ENCODE peak calls at places on chromosomes 4 and X, in seven cellular contexts. I is K562, F is fibroblast of lung, U is thoracic aorta, Y is Peyer's patch, L is ascending aorta, H is cardiac muscle cell. G is an unnamed sample.

GRCh38 chr4:124768596-124768995 is 56.1 kb upstream of the ANKRD50 start:
- DNase-seq in L (no peak), I (no peak), H (no peak), Y (no peak), U (no peak), F (peak; percentile 25), G (no peak)

GRCh38 chr4:141645611-141646340 is 9.4 kb downstream of the IL15 start:
- DNase-seq in L (no peak), F (peak; percentile 58), I (no peak), U (no peak), Y (no peak), H (no peak), G (no peak)

GRCh38 chr4:76377922-76378321 is 43.0 kb downstream of the CCDC158 start:
- DNase-seq in F (peak; percentile 64), I (peak; percentile 37), L (no peak), Y (peak; percentile 65), H (peak; percentile 76), U (no peak), G (peak; percentile 70)

GRCh38 chrX:152817082-152817744 is 13.3 kb downstream of the CETN2 start:
- DNase-seq in H (peak; percentile 36), U (no peak), L (no peak), F (peak; percentile 50), Y (no peak), I (peak; percentile 55), G (peak; percentile 17)

GRCh38 chr4:104235966-104236365 is 258.7 kb downstream of the CXXC4 start:
- DNase-seq in H (no peak), L (no peak), F (no peak), Y (no peak), U (no peak), I (no peak), G (no peak)

GRCh38 chr4:24914460-24914859 is 1.6 kb upstream of the CCDC149 start:
- DNase-seq in I (no peak), F (no peak), L (no peak), H (no peak), Y (no peak), U (no peak), G (no peak)

GRCh38 chr4:123235431-123235830 is 161.2 kb upstream of the SPRY1 start:
- DNase-seq in Y (no peak), I (no peak), F (no peak), U (no peak), L (no peak), H (peak; percentile 18), G (no peak)

GRCh38 chr4:159191989-159192388 is 89.1 kb downstream of the RAPGEF2 start:
- DNase-seq in H (peak; percentile 38), I (peak; percentile 17), L (no peak), U (no peak), Y (no peak), F (peak; percentile 72), G (peak; percentile 45)

GRCh38 chr4:173448103-173448502 is 49.2 kb upstream of the SCRG1 start:
- DNase-seq in F (peak; percentile 74), L (no peak), H (no peak), I (no peak), Y (no peak), U (no peak), G (no peak)

GRCh38 chr4:149709640-149710039 is 106.0 kb downstream of the IQCM start:
- DNase-seq in F (no peak), Y (no peak), H (no peak), I (no peak), L (no peak), U (no peak), G (no peak)

GRCh38 chrX:111270339-111270738 is at the start of gene CAPN6:
- DNase-seq in U (no peak), I (no peak), Y (no peak), L (no peak), H (no peak), F (no peak), G (peak; percentile 32)

GRCh38 chr4:15562623-15563022 is 92.5 kb downstream of the FBXL5 start:
- DNase-seq in L (no peak), U (no peak), H (no peak), F (no peak), Y (no peak), I (no peak), G (no peak)

GRCh38 chrX:129638917-129639316 is 15.8 kb downstream of the APLN start:
- DNase-seq in Y (no peak), F (no peak), H (no peak), U (no peak), L (no peak), I (no peak), G (no peak)

GRCh38 chr4:17082186-17082585 is 183.7 kb upstream of the LDB2 start:
- DNase-seq in U (no peak), L (no peak), Y (no peak), I (no peak), F (no peak), H (no peak), G (no peak)

GRCh38 chr4:113757486-113757885 is 4.1 kb downstream of the CAMK2D start:
- DNase-seq in Y (no peak), U (no peak), I (no peak), L (no peak), H (no peak), F (no peak), G (no peak)

GRCh38 chr4:739569-739968 is 33.9 kb downstream of the PCGF3 start:
- DNase-seq in I (no peak), L (no peak), Y (no peak), H (no peak), F (no peak), U (no peak), G (no peak)

GRCh38 chr4:181225616-181226261 is 1017.5 kb upstream of the TENM3 start:
- DNase-seq in Y (no peak), L (no peak), U (no peak), H (no peak), F (no peak), I (no peak), G (peak; percentile 0)

DNA sequence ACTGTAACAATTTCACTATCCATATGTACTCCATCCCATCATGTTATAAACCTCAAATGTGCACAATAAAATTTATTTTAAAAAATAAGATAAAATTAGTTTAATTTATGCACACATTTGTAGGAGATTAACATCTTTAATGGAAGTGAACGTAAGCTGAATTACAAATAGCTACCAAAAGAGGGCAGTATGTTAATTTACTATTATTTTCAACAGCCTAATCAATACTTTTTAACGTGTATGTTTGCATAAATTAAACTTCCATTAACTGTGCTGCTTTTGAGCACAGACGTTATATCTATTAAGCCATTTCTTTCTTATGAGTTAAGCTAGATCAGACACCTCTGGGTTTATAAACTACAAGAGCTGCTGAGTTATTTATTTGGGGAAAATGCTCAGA is 56.5 kb upstream of the PHKA2 start:
- DNase-seq in F (peak; percentile 14), H (no peak), L (no peak), U (no peak), Y (no peak), I (no peak), G (no peak)
- TF ChIP-seq CTCF in F (no peak), H (peak; percentile 22), L (no peak), U (peak; percentile 13), Y (peak; percentile 15), I (peak; percentile 25), G (no peak)

DNA sequence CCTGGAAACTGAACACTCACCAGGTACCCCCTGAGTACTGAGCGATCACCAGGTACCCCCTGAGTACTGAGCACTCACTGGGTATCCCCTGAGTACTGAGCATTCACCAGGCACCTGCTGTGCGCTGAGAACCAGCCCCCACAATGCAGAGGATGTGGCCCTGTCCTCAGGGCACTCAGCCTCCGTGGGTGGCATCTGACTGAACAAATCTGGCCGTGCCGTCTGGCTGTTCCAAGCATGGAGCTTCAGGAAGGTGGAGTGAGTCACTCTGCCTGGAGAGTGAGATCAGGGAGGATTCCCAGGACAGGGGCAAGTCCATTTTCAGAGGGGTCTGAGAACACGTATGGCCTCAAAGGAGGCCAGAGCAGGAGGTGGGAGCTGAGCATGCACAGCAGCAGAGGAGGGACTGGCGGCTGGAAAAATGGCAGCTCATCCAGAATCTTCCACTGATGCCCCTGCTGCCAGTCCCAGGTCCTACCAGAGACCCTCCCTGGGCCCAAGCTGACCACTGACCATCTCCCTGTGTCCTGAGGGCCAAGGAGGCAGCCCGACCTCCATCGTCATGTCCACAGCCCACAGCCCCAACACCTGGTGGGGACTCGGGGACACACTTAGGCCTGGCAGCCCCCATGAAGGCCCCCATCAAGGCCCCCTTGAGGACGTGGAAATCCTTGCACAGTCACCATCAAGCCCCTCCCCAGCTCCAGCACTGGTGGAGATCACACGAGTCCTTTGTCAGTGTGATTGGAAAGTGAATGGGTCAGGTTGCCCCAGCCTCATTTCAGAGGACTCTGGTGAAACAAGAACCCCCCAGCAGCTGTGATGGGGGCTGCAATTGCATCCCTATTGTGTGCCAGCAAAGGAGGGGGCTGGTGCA is 94.1 kb downstream of the HMX1 start:
- DNase-seq in H (no peak), L (no peak), F (no peak), I (no peak), Y (no peak), U (no peak), G (no peak)
- H3K9me3 ChIP-seq in H (no peaks in the 10 kb centered on the region), L (no peaks in the 10 kb centered on the region), F (no peaks in the 10 kb centered on the region), I (no peaks in the 10 kb centered on the region), Y (no peaks in the 10 kb centered on the region), U (no peaks in the 10 kb centered on the region), G (no peaks in the 10 kb centered on the region)

GRCh38 chr4:55123791-55124190 is 1.6 kb downstream of the KDR start:
- DNase-seq in L (no peak), U (no peak), Y (no peak), F (no peak), I (no peak), H (peak; percentile 17), G (no peak)
- H3K4me3 ChIP-seq in L (no peak overlapping the region), U (peak overlapping the region; percentile 71), Y (peak overlapping the region; percentile 36), F (no peak overlapping the region), I (no peak overlapping the region), H (peak overlapping the region; percentile 85), G (no peak overlapping the region)

GRCh38 chrX:12657433-12657832 is 133.8 kb upstream of the PRPS2 start:
- DNase-seq in I (no peak), H (no peak), F (no peak), L (no peak), Y (no peak), U (no peak), G (no peak)
- TF ChIP-seq CTCF in I (no peak), H (no peak), F (no peak), L (no peak), Y (no peak), U (no peak), G (no peak)